ENCODE peak calls at places on chromosomes 7 and 10, in ten cellular contexts. One of them, this sample, is unnamed.

GRCh38 chr10:85420501-85421191 is 945.9 kb downstream of the GRID1 start:
- DNase-seq in D721Med: no peak
- DNase-seq in progenitor cell of endocrine pancreas: no peak
- DNase-seq in MM.1S: no peak
- DNase-seq in heart right ventricle: no peak
- DNase-seq in cardiac muscle cell: no peak
- DNase-seq in mesothelial cell of epicardium: no peak
- DNase-seq in HFFc6: no peak
- DNase-seq in stomach: no peak
- DNase-seq in SK-N-SH: no peak
- DNase-seq in this sample: peak; percentile 63

GRCh38 chr7:88927-89921 is 103.1 kb upstream of the FAM20C start:
- DNase-seq in heart right ventricle: peak; percentile 56
- DNase-seq in mesothelial cell of epicardium: no peak
- DNase-seq in progenitor cell of endocrine pancreas: no peak
- DNase-seq in MM.1S: no peak
- DNase-seq in cardiac muscle cell: peak; percentile 94
- DNase-seq in stomach: peak; percentile 51
- DNase-seq in SK-N-SH: no peak
- DNase-seq in D721Med: no peak
- DNase-seq in HFFc6: peak; percentile 82
- DNase-seq in this sample: peak; percentile 91

GRCh38 chr7:80722596-80723141 is 84.2 kb downstream of the CD36 start:
- DNase-seq in cardiac muscle cell: peak; percentile 98
- DNase-seq in D721Med: no peak
- DNase-seq in SK-N-SH: no peak
- DNase-seq in heart right ventricle: peak; percentile 23
- DNase-seq in mesothelial cell of epicardium: no peak
- DNase-seq in HFFc6: peak; percentile 99
- DNase-seq in stomach: peak; percentile 32
- DNase-seq in MM.1S: no peak
- DNase-seq in progenitor cell of endocrine pancreas: no peak
- DNase-seq in this sample: no peak

GRCh38 chr7:16046045-16046444 is 359.6 kb upstream of the MEOX2 start:
- DNase-seq in D721Med: no peak
- DNase-seq in HFFc6: peak; percentile 37
- DNase-seq in stomach: no peak
- DNase-seq in MM.1S: no peak
- DNase-seq in progenitor cell of endocrine pancreas: no peak
- DNase-seq in heart right ventricle: no peak
- DNase-seq in mesothelial cell of epicardium: no peak
- DNase-seq in cardiac muscle cell: peak; percentile 10
- DNase-seq in SK-N-SH: no peak
- DNase-seq in this sample: no peak

GRCh38 chr10:62681211-62681940 is 123.1 kb upstream of the ADO start:
- DNase-seq in D721Med: no peak
- DNase-seq in heart right ventricle: no peak
- DNase-seq in cardiac muscle cell: peak; percentile 10
- DNase-seq in MM.1S: peak; percentile 48
- DNase-seq in SK-N-SH: no peak
- DNase-seq in mesothelial cell of epicardium: no peak
- DNase-seq in progenitor cell of endocrine pancreas: no peak
- DNase-seq in stomach: peak; percentile 29
- DNase-seq in HFFc6: no peak
- DNase-seq in this sample: no peak

GRCh38 chr7:47653550-47654351 is 71.8 kb upstream of the TNS3 start:
- DNase-seq in mesothelial cell of epicardium: no peak
- DNase-seq in progenitor cell of endocrine pancreas: no peak
- DNase-seq in heart right ventricle: no peak
- DNase-seq in stomach: no peak
- DNase-seq in SK-N-SH: peak; percentile 53
- DNase-seq in MM.1S: no peak
- DNase-seq in HFFc6: peak; percentile 14
- DNase-seq in D721Med: no peak
- DNase-seq in cardiac muscle cell: peak; percentile 64
- DNase-seq in this sample: no peak

GRCh38 chr10:101718681-101719275 is 23.8 kb upstream of the FBXW4 start:
- DNase-seq in heart right ventricle: no peak
- DNase-seq in stomach: no peak
- DNase-seq in mesothelial cell of epicardium: no peak
- DNase-seq in HFFc6: no peak
- DNase-seq in D721Med: no peak
- DNase-seq in MM.1S: no peak
- DNase-seq in cardiac muscle cell: no peak
- DNase-seq in progenitor cell of endocrine pancreas: no peak
- DNase-seq in SK-N-SH: no peak
- DNase-seq in this sample: no peak

GRCh38 chr7:46076527-46076926 is 155.5 kb upstream of the IGFBP3 start:
- DNase-seq in MM.1S: no peak
- DNase-seq in SK-N-SH: no peak
- DNase-seq in cardiac muscle cell: peak; percentile 43
- DNase-seq in progenitor cell of endocrine pancreas: no peak
- DNase-seq in stomach: no peak
- DNase-seq in heart right ventricle: no peak
- DNase-seq in HFFc6: no peak
- DNase-seq in D721Med: no peak
- DNase-seq in mesothelial cell of epicardium: no peak
- DNase-seq in this sample: no peak

GRCh38 chr10:131134001-131134576 is 177.4 kb downstream of the TCERG1L start:
- DNase-seq in SK-N-SH: no peak
- DNase-seq in progenitor cell of endocrine pancreas: no peak
- DNase-seq in D721Med: no peak
- DNase-seq in HFFc6: no peak
- DNase-seq in MM.1S: no peak
- DNase-seq in cardiac muscle cell: no peak
- DNase-seq in stomach: no peak
- DNase-seq in heart right ventricle: no peak
- DNase-seq in mesothelial cell of epicardium: no peak
- DNase-seq in this sample: no peak

GRCh38 chr10:38007551-38007950 is 2.9 kb upstream of the ZNF33A start:
- DNase-seq in MM.1S: no peak
- DNase-seq in SK-N-SH: no peak
- DNase-seq in HFFc6: no peak
- DNase-seq in cardiac muscle cell: no peak
- DNase-seq in mesothelial cell of epicardium: no peak
- DNase-seq in D721Med: no peak
- DNase-seq in progenitor cell of endocrine pancreas: no peak
- DNase-seq in heart right ventricle: no peak
- DNase-seq in stomach: no peak
- DNase-seq in this sample: no peak

GRCh38 chr7:142303650-142304049 is 45.8 kb upstream of the PRSS58 start:
- DNase-seq in mesothelial cell of epicardium: no peak
- DNase-seq in stomach: no peak
- DNase-seq in cardiac muscle cell: no peak
- DNase-seq in D721Med: no peak
- DNase-seq in SK-N-SH: peak; percentile 23
- DNase-seq in MM.1S: peak; percentile 84
- DNase-seq in progenitor cell of endocrine pancreas: no peak
- DNase-seq in HFFc6: no peak
- DNase-seq in heart right ventricle: no peak
- DNase-seq in this sample: no peak

GRCh38 chr10:71952745-71953144 is 11.4 kb upstream of the CHST3 start:
- DNase-seq in mesothelial cell of epicardium: no peak
- DNase-seq in stomach: no peak
- DNase-seq in MM.1S: no peak
- DNase-seq in HFFc6: no peak
- DNase-seq in D721Med: no peak
- DNase-seq in SK-N-SH: no peak
- DNase-seq in progenitor cell of endocrine pancreas: no peak
- DNase-seq in cardiac muscle cell: no peak
- DNase-seq in heart right ventricle: no peak
- DNase-seq in this sample: no peak

GRCh38 chr10:74855027-74855426 is 28.6 kb downstream of the KAT6B start:
- DNase-seq in stomach: peak; percentile 46
- DNase-seq in progenitor cell of endocrine pancreas: no peak
- DNase-seq in MM.1S: peak; percentile 37
- DNase-seq in SK-N-SH: peak; percentile 62
- DNase-seq in HFFc6: no peak
- DNase-seq in mesothelial cell of epicardium: no peak
- DNase-seq in D721Med: no peak
- DNase-seq in heart right ventricle: peak; percentile 27
- DNase-seq in cardiac muscle cell: no peak
- DNase-seq in this sample: no peak

GRCh38 chr10:51423121-51423452 is 276.3 kb downstream of the CSTF2T start:
- DNase-seq in cardiac muscle cell: no peak
- DNase-seq in mesothelial cell of epicardium: no peak
- DNase-seq in MM.1S: no peak
- DNase-seq in heart right ventricle: no peak
- DNase-seq in HFFc6: no peak
- DNase-seq in stomach: no peak
- DNase-seq in progenitor cell of endocrine pancreas: no peak
- DNase-seq in SK-N-SH: no peak
- DNase-seq in D721Med: no peak
- DNase-seq in this sample: no peak

GRCh38 chr10:119221666-119222065 is 14.3 kb downstream of the GRK5 start:
- DNase-seq in HFFc6: no peak
- DNase-seq in mesothelial cell of epicardium: no peak
- DNase-seq in heart right ventricle: no peak
- DNase-seq in D721Med: no peak
- DNase-seq in progenitor cell of endocrine pancreas: no peak
- DNase-seq in SK-N-SH: no peak
- DNase-seq in MM.1S: no peak
- DNase-seq in cardiac muscle cell: no peak
- DNase-seq in stomach: no peak
- DNase-seq in this sample: no peak

GRCh38 chr7:31788445-31788844 is 101.4 kb downstream of the PPP1R17 start:
- DNase-seq in HFFc6: no peak
- DNase-seq in SK-N-SH: no peak
- DNase-seq in mesothelial cell of epicardium: no peak
- DNase-seq in cardiac muscle cell: no peak
- DNase-seq in stomach: no peak
- DNase-seq in heart right ventricle: no peak
- DNase-seq in MM.1S: no peak
- DNase-seq in D721Med: no peak
- DNase-seq in progenitor cell of endocrine pancreas: no peak
- DNase-seq in this sample: no peak

GRCh38 chr10:101780818-101781654 is 2.2 kb downstream of the NPM3 start:
- DNase-seq in cardiac muscle cell: peak; percentile 75
- DNase-seq in progenitor cell of endocrine pancreas: no peak
- DNase-seq in heart right ventricle: peak; percentile 53
- DNase-seq in D721Med: peak; percentile 88
- DNase-seq in MM.1S: peak; percentile 65
- DNase-seq in HFFc6: peak; percentile 56
- DNase-seq in stomach: peak; percentile 70
- DNase-seq in SK-N-SH: peak; percentile 94
- DNase-seq in mesothelial cell of epicardium: no peak
- DNase-seq in this sample: peak; percentile 88

GRCh38 chr7:117035463-117035862 is 82.2 kb downstream of the ST7 start:
- DNase-seq in progenitor cell of endocrine pancreas: no peak
- DNase-seq in D721Med: no peak
- DNase-seq in mesothelial cell of epicardium: no peak
- DNase-seq in MM.1S: no peak
- DNase-seq in heart right ventricle: no peak
- DNase-seq in HFFc6: no peak
- DNase-seq in cardiac muscle cell: no peak
- DNase-seq in SK-N-SH: no peak
- DNase-seq in stomach: no peak
- DNase-seq in this sample: no peak

GRCh38 chr10:91194497-91195179 is 25.8 kb upstream of the PCGF5 start:
- DNase-seq in mesothelial cell of epicardium: no peak
- DNase-seq in D721Med: no peak
- DNase-seq in stomach: no peak
- DNase-seq in cardiac muscle cell: peak; percentile 48
- DNase-seq in MM.1S: no peak
- DNase-seq in SK-N-SH: no peak
- DNase-seq in heart right ventricle: no peak
- DNase-seq in progenitor cell of endocrine pancreas: no peak
- DNase-seq in HFFc6: peak; percentile 49
- DNase-seq in this sample: no peak

DNA sequence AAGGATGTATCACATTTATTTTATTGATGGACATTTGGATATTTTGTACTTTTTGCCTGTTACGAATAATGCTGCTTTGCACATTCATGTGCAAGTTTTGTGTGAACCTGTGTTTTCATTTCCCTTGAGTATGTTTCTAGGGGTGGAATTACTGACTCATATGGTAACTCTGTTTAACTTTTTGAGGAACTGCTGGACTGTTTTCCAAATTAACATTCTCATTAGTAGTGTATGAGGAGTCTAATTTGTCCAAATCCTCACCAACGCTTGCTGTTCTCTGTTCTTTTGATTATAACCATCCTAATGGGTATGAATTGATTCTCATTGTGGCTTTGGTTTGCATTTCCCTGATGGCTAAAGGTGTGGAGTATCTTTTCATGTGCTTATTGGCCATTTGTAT is 3.2 kb downstream of the WDR11 start:
- DNase-seq in HFFc6: no peak
- DNase-seq in SK-N-SH: no peak
- DNase-seq in progenitor cell of endocrine pancreas: no peak
- DNase-seq in MM.1S: no peak
- DNase-seq in heart right ventricle: no peak
- DNase-seq in mesothelial cell of epicardium: no peak
- DNase-seq in D721Med: no peak
- DNase-seq in cardiac muscle cell: no peak
- DNase-seq in stomach: no peak
- DNase-seq in this sample: no peak
- TF ChIP-seq CTCF in HFFc6: no peak
- TF ChIP-seq CTCF in SK-N-SH: no peak
- TF ChIP-seq CTCF in progenitor cell of endocrine pancreas: no peak
- TF ChIP-seq CTCF in MM.1S: no peak
- TF ChIP-seq CTCF in heart right ventricle: no peak
- TF ChIP-seq CTCF in mesothelial cell of epicardium: no peak
- TF ChIP-seq CTCF in D721Med: no peak
- TF ChIP-seq CTCF in cardiac muscle cell: no peak
- TF ChIP-seq CTCF in stomach: no peak
- TF ChIP-seq CTCF in this sample: no peak

GRCh38 chr10:113953505-113954272 is 90.0 kb upstream of the ADRB1 start:
- DNase-seq in SK-N-SH: no peak
- DNase-seq in cardiac muscle cell: no peak
- DNase-seq in HFFc6: no peak
- DNase-seq in heart right ventricle: no peak
- DNase-seq in stomach: no peak
- DNase-seq in progenitor cell of endocrine pancreas: no peak
- DNase-seq in D721Med: no peak
- DNase-seq in mesothelial cell of epicardium: no peak
- DNase-seq in MM.1S: no peak
- DNase-seq in this sample: no peak
- TF ChIP-seq CTCF in SK-N-SH: peak; percentile 38
- TF ChIP-seq CTCF in cardiac muscle cell: peak; percentile 34
- TF ChIP-seq CTCF in HFFc6: peak; percentile 63
- TF ChIP-seq CTCF in heart right ventricle: no peak
- TF ChIP-seq CTCF in stomach: no peak
- TF ChIP-seq CTCF in progenitor cell of endocrine pancreas: peak; percentile 12
- TF ChIP-seq CTCF in D721Med: no peak
- TF ChIP-seq CTCF in mesothelial cell of epicardium: peak; percentile 32
- TF ChIP-seq CTCF in MM.1S: peak; percentile 25
- TF ChIP-seq CTCF in this sample: no peak

GRCh38 chr10:917416-917720 is 14.1 kb downstream of the LARP4B start:
- DNase-seq in stomach: no peak
- DNase-seq in HFFc6: no peak
- DNase-seq in D721Med: no peak
- DNase-seq in mesothelial cell of epicardium: no peak
- DNase-seq in MM.1S: no peak
- DNase-seq in SK-N-SH: no peak
- DNase-seq in cardiac muscle cell: no peak
- DNase-seq in heart right ventricle: no peak
- DNase-seq in progenitor cell of endocrine pancreas: no peak
- DNase-seq in this sample: no peak
- TF ChIP-seq CTCF in stomach: no peak
- TF ChIP-seq CTCF in HFFc6: no peak
- TF ChIP-seq CTCF in D721Med: no peak
- TF ChIP-seq CTCF in mesothelial cell of epicardium: no peak
- TF ChIP-seq CTCF in MM.1S: no peak
- TF ChIP-seq CTCF in SK-N-SH: no peak
- TF ChIP-seq CTCF in cardiac muscle cell: no peak
- TF ChIP-seq CTCF in heart right ventricle: no peak
- TF ChIP-seq CTCF in progenitor cell of endocrine pancreas: no peak
- TF ChIP-seq CTCF in this sample: no peak

GRCh38 chr7:67302113-67303039 is 305.7 kb downstream of the TYW1 start:
- DNase-seq in heart right ventricle: peak; percentile 96
- DNase-seq in progenitor cell of endocrine pancreas: peak; percentile 97
- DNase-seq in MM.1S: peak; percentile 99
- DNase-seq in stomach: peak; percentile 99
- DNase-seq in HFFc6: peak; percentile 99
- DNase-seq in mesothelial cell of epicardium: peak; percentile 96
- DNase-seq in cardiac muscle cell: peak; percentile 99
- DNase-seq in D721Med: peak; percentile 85
- DNase-seq in SK-N-SH: peak; percentile 100
- DNase-seq in this sample: peak; percentile 99
- TF ChIP-seq CTCF in heart right ventricle: peak; percentile 60
- TF ChIP-seq CTCF in progenitor cell of endocrine pancreas: peak; percentile 49
- TF ChIP-seq CTCF in MM.1S: peak; percentile 17
- TF ChIP-seq CTCF in stomach: peak; percentile 11
- TF ChIP-seq CTCF in HFFc6: peak; percentile 65
- TF ChIP-seq CTCF in mesothelial cell of epicardium: no peak
- TF ChIP-seq CTCF in cardiac muscle cell: peak; percentile 31
- TF ChIP-seq CTCF in D721Med: no peak
- TF ChIP-seq CTCF in SK-N-SH: peak; percentile 51
- TF ChIP-seq CTCF in this sample: peak; percentile 49